ENCODE peak calls at places on chromosomes 11 and 22, in six cellular contexts. B is CD8-positive, alpha-beta memory T cell; Y is fibroblast of the aortic adventitia; C is Karpas-422; I is HAP-1; N is cardiac fibroblast. T is an unnamed sample.

GRCh38 chr22:37045958-37046357 is 5.6 kb upstream of the KCTD17 start:
- DNase-seq in B (no peak), Y (peak), C (peak), I (peak), N (peak), T (no peak)

GRCh38 chr11:18457435-18457834 is 1.8 kb downstream of the LDHAL6A start:
- DNase-seq in B (no peak), Y (peak), C (no peak), I (no peak), N (peak), T (no peak)

GRCh38 chr22:38955250-38955775 is 2.1 kb upstream of the APOBEC3A start:
- DNase-seq in B (no peak), Y (no peak), C (no peak), I (no peak), N (no peak), T (no peak)

GRCh38 chr11:44398266-44399045 is 88.5 kb upstream of the ALX4 start:
- DNase-seq in B (no peak), Y (no peak), C (no peak), I (no peak), N (no peak), T (no peak)

GRCh38 chr11:122791836-122792235 is 46.5 kb upstream of the CRTAM start:
- DNase-seq in B (no peak), Y (peak), C (no peak), I (no peak), N (peak), T (no peak)

GRCh38 chr11:132060546-132060945 is 690.1 kb downstream of the NTM start:
- DNase-seq in B (no peak), Y (no peak), C (no peak), I (no peak), N (no peak), T (no peak)

GRCh38 chr11:62607729-62608128 is 4.8 kb downstream of the EML3 start:
- DNase-seq in B (no peak), Y (no peak), C (peak), I (no peak), N (no peak), T (no peak)

GRCh38 chr11:125170406-125171031 is 6.0 kb downstream of the PKNOX2 start:
- DNase-seq in B (no peak), Y (peak), C (no peak), I (no peak), N (peak), T (no peak)

GRCh38 chr11:77471520-77472234 is 2.2 kb downstream of the PAK1 start:
- DNase-seq in B (no peak), Y (no peak), C (peak), I (peak), N (no peak), T (no peak)

GRCh38 chr11:69427337-69427736 is 54.1 kb upstream of the LINC01488 start:
- DNase-seq in B (no peak), Y (no peak), C (no peak), I (no peak), N (no peak), T (no peak)

GRCh38 chr22:48342732-48343131 is 1484.9 kb downstream of the BRD1 start:
- DNase-seq in B (no peak), Y (no peak), C (no peak), I (no peak), N (no peak), T (no peak)

GRCh38 chr11:134667505-134667904 is 255.5 kb upstream of the B3GAT1 start:
- DNase-seq in B (no peak), Y (no peak), C (no peak), I (no peak), N (no peak), T (no peak)

GRCh38 chr11:126403658-126404057 is 48.2 kb downstream of the ST3GAL4 start:
- DNase-seq in B (no peak), Y (no peak), C (peak), I (no peak), N (no peak), T (no peak)

GRCh38 chr11:61814242-61814957 is 2.4 kb downstream of the FADS1 start:
- DNase-seq in B (no peak), Y (no peak), C (no peak), I (peak), N (peak), T (no peak)

GRCh38 chr11:96664108-96664507 is 274.3 kb downstream of the JRKL start:
- DNase-seq in B (no peak), Y (peak), C (no peak), I (no peak), N (peak), T (no peak)

GRCh38 chr11:93494341-93494740 is 48.9 kb downstream of the SMCO4 start:
- DNase-seq in B (no peak), Y (no peak), C (no peak), I (no peak), N (no peak), T (no peak)

GRCh38 chr11:5083602-5084001 is 14.2 kb downstream of the OR52E1 start:
- DNase-seq in B (no peak), Y (no peak), C (no peak), I (no peak), N (no peak), T (no peak)

GRCh38 chr11:83721286-83721685 is 435.1 kb upstream of the CCDC90B start:
- DNase-seq in B (no peak), Y (no peak), C (no peak), I (no peak), N (no peak), T (no peak)

GRCh38 chr11:83717551-83717950 is 431.4 kb upstream of the CCDC90B start:
- DNase-seq in B (no peak), Y (no peak), C (no peak), I (no peak), N (no peak), T (no peak)

GRCh38 chr11:83722392-83722791 is 436.2 kb upstream of the CCDC90B start:
- DNase-seq in B (no peak), Y (no peak), C (no peak), I (no peak), N (no peak), T (no peak)

GRCh38 chr11:83724704-83725114 is 438.5 kb upstream of the CCDC90B start:
- DNase-seq in B (no peak), Y (peak), C (no peak), I (no peak), N (peak), T (no peak)

GRCh38 chr11:83720675-83721074 is 434.5 kb upstream of the CCDC90B start:
- DNase-seq in B (no peak), Y (no peak), C (no peak), I (no peak), N (no peak), T (no peak)
- H3K4me3 ChIP-seq in B (no peak), Y (no peak), C (no peak), I (no peak), N (no peak), T (no peak)

GRCh38 chr11:1218256-1218787 is 4.5 kb upstream of the MUC5B start:
- DNase-seq in B (no peak), Y (no peak), C (no peak), I (no peak), N (no peak), T (no peak)
- H3K4me3 ChIP-seq in B (no peak), Y (no peak), C (no peak), I (no peak), N (no peak), T (no peak)

GRCh38 chr11:30000986-30001385 is 15.8 kb downstream of the KCNA4 start:
- DNase-seq in B (no peak), Y (no peak), C (no peak), I (no peak), N (no peak), T (no peak)

GRCh38 chr11:30006876-30007275 is 10.0 kb downstream of the KCNA4 start:
- DNase-seq in B (no peak), Y (no peak), C (no peak), I (no peak), N (no peak), T (no peak)

GRCh38 chr11:30002157-30002556 is 14.7 kb downstream of the KCNA4 start:
- DNase-seq in B (no peak), Y (no peak), C (no peak), I (no peak), N (no peak), T (no peak)
- H3K4me3 ChIP-seq in B (no peak), Y (no peak), C (no peak), I (no peak), N (no peak), T (no peak)

GRCh38 chr22:42855211-42855610 is 1.9 kb downstream of the ARFGAP3 start:
- DNase-seq in B (no peak), Y (peak), C (no peak), I (no peak), N (no peak), T (no peak)
- H3K4me3 ChIP-seq in B (no peak), Y (peak), C (no peak), I (no peak), N (peak), T (no peak)

DNA sequence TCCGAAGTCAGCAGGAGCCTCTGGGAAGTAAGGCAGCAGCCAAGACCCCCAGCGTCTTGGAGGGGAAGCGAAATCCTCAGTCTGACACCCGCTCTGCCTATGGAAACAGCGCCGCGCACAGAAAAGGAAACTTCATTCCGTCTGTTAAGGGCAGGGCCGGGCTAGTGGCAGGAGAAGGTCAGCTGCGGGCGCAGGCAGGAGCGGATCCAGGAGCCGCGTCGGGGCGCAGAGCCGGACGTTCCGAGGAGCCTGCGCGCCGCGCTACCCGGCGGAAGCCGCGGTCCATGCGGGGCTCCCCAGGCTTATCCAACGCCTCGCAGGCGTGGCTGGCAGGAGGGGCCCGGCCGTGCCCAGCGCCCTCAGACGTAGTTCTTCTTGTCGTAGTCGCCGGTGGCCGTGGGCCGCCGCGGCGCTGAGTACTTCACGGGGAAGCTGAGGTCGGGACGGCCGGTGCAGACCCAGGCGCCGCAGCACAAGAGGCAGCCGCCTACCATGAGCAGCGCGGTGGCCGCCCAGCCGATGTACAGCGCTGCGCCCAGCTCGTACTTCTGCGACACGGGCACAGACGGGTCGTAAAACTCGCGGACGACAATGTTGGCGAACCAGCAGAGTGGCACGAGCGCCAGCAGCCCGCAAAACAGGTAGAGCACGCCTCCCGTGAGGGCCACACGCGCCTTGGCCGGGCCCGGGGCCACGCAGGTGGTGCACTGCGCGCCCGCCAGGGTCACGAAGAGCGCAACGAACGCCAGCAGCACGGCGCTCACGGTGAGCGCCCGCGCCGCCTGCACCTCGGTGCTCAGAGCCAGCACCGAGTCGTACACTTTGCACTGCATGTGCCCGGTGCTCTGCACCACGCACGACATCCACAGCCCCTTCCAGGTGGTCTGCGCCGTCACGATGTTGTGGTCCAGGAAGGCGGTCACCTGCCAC is 705 bp downstream of the CLDN5 start:
- DNase-seq in B (no peak), Y (peak), C (no peak), I (no peak), N (peak), T (no peak)
- H3K4me3 ChIP-seq in B (peak), Y (peak), C (no peak), I (no peak), N (peak), T (peak)

GRCh38 chr11:129814244-129814992 is 1.2 kb upstream of the TMEM45B start:
- DNase-seq in B (peak), Y (no peak), C (peak), I (peak), N (no peak), T (peak)

GRCh38 chr11:129813216-129813791 is 2.3 kb upstream of the TMEM45B start:
- DNase-seq in B (no peak), Y (no peak), C (no peak), I (no peak), N (no peak), T (no peak)

GRCh38 chr11:129819237-129819636 is 3.6 kb downstream of the TMEM45B start:
- DNase-seq in B (no peak), Y (no peak), C (no peak), I (no peak), N (no peak), T (no peak)

GRCh38 chr11:129815596-129816461 is at the start of gene TMEM45B:
- DNase-seq in B (peak), Y (no peak), C (no peak), I (no peak), N (no peak), T (no peak)

DNA sequence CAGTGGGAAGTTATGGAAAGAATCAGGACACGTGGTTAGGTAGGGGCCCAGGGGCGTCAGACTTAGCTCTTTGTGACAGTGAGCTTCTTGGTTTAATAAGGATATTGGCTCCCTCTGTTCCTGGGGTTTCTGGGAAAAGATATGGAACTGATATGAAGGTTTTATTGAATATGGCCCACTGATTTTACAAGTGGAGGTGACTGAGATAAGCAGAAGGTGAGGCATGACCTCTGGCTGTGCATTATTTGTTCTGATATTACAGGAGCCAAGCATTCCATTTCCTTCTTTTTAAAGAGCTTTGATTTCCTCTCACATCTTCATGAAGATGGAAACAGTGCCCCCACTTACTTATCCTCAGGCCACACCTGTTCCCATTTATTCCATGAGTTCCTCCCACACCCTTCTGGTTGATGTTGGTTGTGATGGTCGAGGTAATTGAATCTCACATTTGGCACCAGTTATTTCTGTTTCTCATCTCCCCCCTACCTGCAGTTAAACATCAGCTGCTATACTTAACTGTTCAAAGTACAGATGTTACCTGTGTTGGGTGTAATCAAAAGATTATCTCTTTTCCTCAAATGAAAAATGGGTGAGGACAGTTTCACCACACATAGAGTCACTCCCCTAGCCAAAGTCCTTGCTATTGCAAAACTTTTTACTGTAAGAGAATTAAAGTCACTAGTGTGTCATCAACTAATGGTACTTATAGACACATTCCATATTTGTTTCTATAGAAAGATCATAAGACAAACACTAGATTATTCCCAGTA is 1.8 kb downstream of the TMEM45B start:
- DNase-seq in B (no peak), Y (no peak), C (no peak), I (no peak), N (no peak), T (no peak)
- H3K4me3 ChIP-seq in B (no peak), Y (no peak), C (no peak), I (no peak), N (no peak), T (no peak)

DNA sequence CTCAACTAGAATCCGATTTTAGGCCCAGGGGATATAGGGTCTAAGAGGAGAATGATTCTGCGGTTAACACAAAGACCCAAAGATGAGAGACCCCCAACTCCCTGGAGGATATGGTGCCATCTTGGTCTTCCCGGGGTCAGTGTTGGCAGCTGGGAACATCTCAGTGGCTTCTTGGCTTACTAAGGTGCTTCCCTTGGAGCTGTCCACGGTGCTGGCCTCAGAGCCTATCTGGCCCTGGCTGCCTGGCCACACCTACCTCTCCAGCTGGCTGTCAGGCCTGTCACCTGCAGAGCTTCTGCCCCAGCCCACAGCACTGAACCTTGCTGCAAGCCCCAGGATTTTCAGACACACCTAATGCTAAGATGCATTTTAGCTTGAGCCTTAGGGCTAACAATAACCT is 70.7 kb upstream of the THY1 start:
- DNase-seq in B (no peak), Y (peak), C (peak), I (peak), N (no peak), T (no peak)
- H3K4me3 ChIP-seq in B (no peak), Y (no peak), C (no peak), I (no peak), N (no peak), T (no peak)

DNA sequence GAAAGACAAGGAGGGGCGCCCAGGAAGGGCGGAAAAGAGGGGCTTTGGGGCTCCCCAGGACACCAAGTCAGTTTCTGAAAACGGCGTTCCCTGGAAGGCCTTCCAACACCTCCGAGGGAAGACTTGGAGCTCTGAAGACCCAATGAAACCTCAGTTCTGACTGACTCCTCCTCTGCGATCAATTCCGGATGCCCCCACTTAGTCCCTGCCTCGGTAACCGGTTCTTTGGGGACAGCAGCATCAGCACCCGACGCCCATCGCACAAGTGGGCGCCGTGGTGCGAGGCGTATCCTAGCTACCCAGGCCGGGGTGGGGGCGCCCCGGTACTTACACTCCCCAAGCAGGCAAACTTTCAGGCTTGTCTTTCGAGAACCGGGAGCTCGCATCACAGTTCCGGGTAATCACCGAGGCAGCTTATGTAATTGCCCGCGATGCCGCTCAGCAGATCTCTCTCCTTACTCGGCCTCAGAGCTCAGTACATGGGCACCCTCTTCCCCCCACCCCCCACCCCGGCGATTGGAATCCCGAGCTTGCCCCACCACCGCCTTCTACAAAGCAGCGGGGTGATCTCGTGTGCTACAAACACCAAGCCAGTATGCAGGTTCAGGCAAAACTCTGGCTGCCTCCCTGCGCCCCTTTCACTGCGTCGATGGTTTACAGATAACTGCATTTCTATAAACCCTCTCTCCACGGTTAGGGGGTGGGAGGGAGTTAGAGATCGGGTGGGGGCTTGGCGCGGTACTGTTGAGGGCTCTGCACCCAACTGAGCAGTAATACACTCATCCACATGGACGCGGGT is 2.0 kb downstream of the TENM4 start:
- DNase-seq in B (no peak), Y (peak), C (peak), I (peak), N (no peak), T (no peak)
- H3K4me3 ChIP-seq in B (no peak), Y (peak), C (peak), I (peak), N (peak), T (no peak)